ENCODE peak calls at places on chromosomes 13 and 19, in nine cellular contexts. G is ascending aorta, Q is heart right ventricle, U is K562, P is uterus, O is left lung, I is hepatocyte, K is A673, F is lower lobe of right lung. M is an unnamed sample. For H3K4me1 and H3K9me3, the result is how much of the 10 kb centered on the place peaks cover.

GRCh38 chr13:77584111-77584510 is 48.6 kb downstream of the SCEL start:
- DNase-seq in G (no peak), Q (no peak), U (no peak), P (no peak), O (no peak), I (no peak), K (peak), F (no peak), M (no peak)

GRCh38 chr13:28819748-28820098 is 416 bp upstream of the MTUS2 start:
- DNase-seq in G (peak), Q (peak), U (peak), P (no peak), O (peak), I (peak), K (peak), F (peak), M (peak)

GRCh38 chr19:15292847-15293582 is 39.3 kb downstream of the BRD4 start:
- DNase-seq in G (no peak), Q (peak), U (no peak), P (no peak), O (no peak), I (no peak), K (no peak), F (no peak), M (peak)

GRCh38 chr13:44884076-44884729 is 105.1 kb downstream of the NUFIP1 start:
- DNase-seq in G (peak), Q (no peak), U (no peak), P (no peak), O (no peak), I (no peak), K (no peak), F (no peak), M (no peak)

GRCh38 chr19:36417752-36418286 is 625 bp downstream of the ZFP82 start:
- DNase-seq in G (no peak), Q (no peak), U (peak), P (no peak), O (no peak), I (peak), K (no peak), F (no peak), M (no peak)

GRCh38 chr13:106361621-106362020 is 173.8 kb downstream of the EFNB2 start:
- DNase-seq in G (no peak), Q (no peak), U (no peak), P (no peak), O (no peak), I (no peak), K (no peak), F (no peak), M (no peak)

GRCh38 chr13:22757530-22758120 is 423.2 kb upstream of the SGCG start:
- DNase-seq in G (no peak), Q (no peak), U (peak), P (no peak), O (no peak), I (peak), K (no peak), F (no peak), M (no peak)

GRCh38 chr13:35860661-35861060 is 270.5 kb downstream of the DCLK1 start:
- DNase-seq in G (no peak), Q (no peak), U (no peak), P (no peak), O (no peak), I (no peak), K (no peak), F (no peak), M (no peak)

GRCh38 chr13:29920018-29920643 is 69.7 kb upstream of the UBL3 start:
- DNase-seq in G (no peak), Q (no peak), U (no peak), P (no peak), O (no peak), I (no peak), K (no peak), F (no peak), M (no peak)

GRCh38 chr13:110274687-110275086 is 32.3 kb downstream of the COL4A1 start:
- DNase-seq in G (peak), Q (no peak), U (no peak), P (no peak), O (no peak), I (no peak), K (peak), F (no peak), M (no peak)

GRCh38 chr13:51816604-51817254 is 12.8 kb upstream of the DHRS12 start:
- DNase-seq in G (no peak), Q (no peak), U (peak), P (no peak), O (no peak), I (no peak), K (no peak), F (no peak), M (no peak)

GRCh38 chr19:14798760-14799159 is 20.4 kb upstream of the ADGRE2 start:
- DNase-seq in G (no peak), Q (no peak), U (peak), P (no peak), O (no peak), I (no peak), K (no peak), F (no peak), M (no peak)

GRCh38 chr19:45152504-45153338 is 8.1 kb downstream of the NKPD1 start:
- DNase-seq in G (no peak), Q (peak), U (no peak), P (peak), O (no peak), I (peak), K (peak), F (peak), M (no peak)

GRCh38 chr13:40129467-40129866 is 474.0 kb downstream of the COG6 start:
- DNase-seq in G (no peak), Q (no peak), U (peak), P (no peak), O (no peak), I (no peak), K (no peak), F (no peak), M (no peak)

GRCh38 chr13:99926014-99926731 is 45.4 kb downstream of the ZIC5 start:
- DNase-seq in G (no peak), Q (no peak), U (peak), P (no peak), O (no peak), I (no peak), K (no peak), F (no peak), M (no peak)

GRCh38 chr19:52635786-52636570 is 2.2 kb downstream of the ZNF83 start:
- DNase-seq in G (no peak), Q (no peak), U (no peak), P (no peak), O (no peak), I (no peak), K (no peak), F (no peak), M (no peak)

GRCh38 chr19:43626838-43627237 is 7.4 kb upstream of the ZNF428 start:
- DNase-seq in G (no peak), Q (no peak), U (no peak), P (no peak), O (no peak), I (no peak), K (no peak), F (no peak), M (no peak)

GRCh38 chr13:50375792-50376191 is 360.5 kb downstream of the KCNRG start:
- DNase-seq in G (no peak), Q (no peak), U (no peak), P (no peak), O (no peak), I (no peak), K (no peak), F (no peak), M (no peak)

DNA sequence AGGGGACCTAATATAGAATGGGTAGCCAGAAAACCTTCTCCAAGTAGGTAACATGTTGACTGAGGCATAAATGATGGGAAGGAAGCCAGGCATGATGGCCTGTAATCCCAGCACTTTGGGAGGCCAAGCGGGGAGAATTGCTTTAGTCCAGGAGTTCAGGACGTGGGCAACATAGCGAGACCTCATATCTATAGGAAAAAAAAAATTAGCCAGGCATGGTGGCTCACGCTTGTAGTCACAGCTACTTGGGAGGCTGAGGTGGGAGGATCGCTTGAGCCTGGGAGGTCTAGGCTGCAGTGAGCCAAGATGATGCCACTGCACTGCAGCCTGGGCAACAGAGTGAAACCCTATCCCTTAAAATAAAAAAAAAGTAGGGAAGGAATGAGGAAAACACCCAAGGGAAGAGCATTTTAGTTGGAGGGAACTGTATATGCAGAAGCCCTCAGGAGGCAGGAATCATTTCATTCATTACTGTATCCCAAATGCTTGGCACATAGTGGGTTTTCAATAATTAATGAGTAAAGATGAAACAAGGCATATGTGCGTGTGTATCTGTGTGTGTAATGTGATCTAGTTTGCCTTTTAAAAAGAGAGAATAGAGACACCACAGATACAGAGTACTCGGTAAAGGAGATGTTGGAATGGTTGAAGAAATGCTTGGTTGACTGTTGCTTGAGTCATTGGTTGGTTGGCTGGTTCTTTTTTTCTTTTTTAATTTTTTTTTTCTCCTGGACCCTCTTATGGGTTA is 2.2 kb upstream of the NUP62 start:
- DNase-seq in G (no peak), Q (no peak), U (no peak), P (no peak), O (peak), I (no peak), K (no peak), F (no peak), M (no peak)
- H3K4me1 ChIP-seq in G (under half), Q (under half), U (under half), P (under half), O (under half), I (under half), K (under half), F (under half), M (under half)

GRCh38 chr19:56683119-56683518 is 11.6 kb upstream of the ZNF835 start:
- DNase-seq in G (no peak), Q (no peak), U (no peak), P (no peak), O (no peak), I (no peak), K (peak), F (no peak), M (no peak)
- H3K9me3 ChIP-seq in G (under half), Q (under half), U (under half), P (under half), O (under half), I (under half), K (under half), F (under half), M (under half)

DNA sequence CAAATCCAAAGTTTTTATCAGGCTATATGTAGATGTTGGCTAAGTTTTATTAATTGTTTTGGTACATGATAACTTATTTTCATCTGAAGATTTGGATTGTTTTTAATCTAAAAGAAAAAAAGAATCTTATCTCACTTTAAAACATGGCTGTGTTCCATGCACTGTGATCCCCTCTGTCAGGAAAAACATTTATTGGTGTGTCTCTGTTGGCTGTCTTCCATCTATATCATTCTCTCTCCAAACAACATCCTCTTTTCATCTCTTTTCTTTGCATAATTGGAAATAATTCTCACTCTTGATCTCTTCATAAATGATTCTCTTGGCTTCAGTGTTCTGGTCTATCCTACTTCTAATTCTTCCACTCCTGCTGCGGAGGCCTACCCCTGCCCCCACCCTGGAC is 4.2 kb downstream of the NALCN start:
- DNase-seq in G (no peak), Q (no peak), U (no peak), P (no peak), O (no peak), I (no peak), K (no peak), F (no peak), M (no peak)
- H3K27ac ChIP-seq in G (no peak), Q (no peak), U (no peak), P (no peak), O (no peak), I (no peak), K (no peak), F (no peak), M (no peak)

GRCh38 chr19:4288091-4288777 is 9.2 kb downstream of the SHD start:
- DNase-seq in G (no peak), Q (no peak), U (peak), P (no peak), O (no peak), I (no peak), K (no peak), F (no peak), M (no peak)
- H3K4me1 ChIP-seq in G (under half), Q (under half), U (under half), P (under half), O (under half), I (under half), K (under half), F (under half), M (under half)

DNA sequence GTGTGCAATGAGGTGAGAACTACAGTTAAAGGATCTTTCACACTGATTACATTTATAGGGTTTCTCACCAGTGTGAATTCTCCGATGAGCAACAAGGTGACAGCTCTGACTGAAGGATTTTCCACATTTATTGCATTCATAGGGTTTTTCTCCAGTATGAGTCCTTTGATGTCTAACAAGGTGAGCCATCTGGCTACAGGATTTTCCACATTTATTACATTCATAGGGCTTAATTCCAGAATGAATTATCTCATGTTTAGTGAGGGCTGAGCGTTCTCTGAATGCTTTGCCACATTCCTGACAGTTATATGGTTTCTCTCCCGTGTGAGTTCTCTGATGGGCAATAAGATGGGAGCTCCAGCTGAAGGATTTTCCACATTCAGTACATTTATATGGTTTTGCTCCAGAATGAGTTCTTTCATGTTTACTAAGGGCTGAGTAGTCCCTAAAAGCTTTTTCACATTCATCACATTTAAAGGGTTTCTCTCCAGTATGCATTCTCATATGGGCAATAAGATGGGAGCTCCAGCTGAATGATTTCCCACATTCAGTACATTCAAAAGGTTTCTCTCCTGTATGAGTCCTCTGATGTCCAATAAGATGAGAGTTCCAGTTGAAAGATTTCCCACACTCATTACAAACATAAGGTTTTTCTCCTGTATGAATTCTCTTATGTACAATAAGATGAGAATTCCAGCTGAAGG is 4.4 kb upstream of the C19orf18 start:
- DNase-seq in G (no peak), Q (no peak), U (no peak), P (no peak), O (no peak), I (no peak), K (no peak), F (no peak), M (no peak)
- H3K9me3 ChIP-seq in G (half or more), Q (half or more), U (under half), P (under half), O (half or more), I (half or more), K (half or more), F (half or more), M (under half)

DNA sequence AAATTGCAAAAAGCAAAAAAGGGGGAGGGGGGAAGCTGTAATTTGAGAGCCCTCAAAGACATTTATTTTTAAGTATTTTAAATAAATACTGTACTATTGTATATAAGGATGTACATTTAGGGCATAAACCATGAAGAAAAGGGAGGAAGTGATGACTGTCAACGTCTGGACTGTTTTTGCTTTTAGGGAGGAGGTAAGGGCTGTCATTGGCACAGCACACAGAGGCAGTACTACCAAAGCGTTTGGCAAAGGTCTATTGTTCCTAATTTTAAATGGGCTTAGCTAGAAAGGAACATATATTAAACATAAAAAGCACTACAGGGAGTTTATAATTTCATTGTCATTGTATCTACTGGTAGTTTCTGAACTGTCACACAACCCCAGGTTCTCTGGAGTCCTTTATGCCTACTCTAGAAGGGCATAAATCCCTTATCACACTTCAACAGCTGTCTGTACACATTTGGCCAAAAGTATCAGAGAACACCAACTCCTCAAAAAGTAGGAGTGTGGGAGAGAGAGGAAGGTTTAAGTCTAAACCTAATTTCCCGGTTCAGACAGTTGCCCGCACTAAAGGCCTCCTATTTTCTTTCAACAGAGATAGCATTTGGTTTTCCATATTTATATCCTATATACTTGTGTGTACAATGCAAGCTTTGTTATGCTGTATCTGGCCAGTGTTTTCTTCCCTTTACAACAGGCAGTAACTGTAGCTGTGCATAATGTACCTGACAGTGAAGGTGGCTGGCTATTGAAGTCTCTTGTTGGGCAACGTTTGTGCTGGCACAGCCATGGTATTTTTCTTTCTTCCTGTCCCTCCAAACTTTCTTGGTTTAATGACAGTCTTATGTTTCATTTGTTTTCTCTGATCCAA is 406.2 kb downstream of the KLF5 start:
- DNase-seq in G (no peak), Q (no peak), U (peak), P (no peak), O (no peak), I (peak), K (peak), F (no peak), M (no peak)
- H3K27ac ChIP-seq in G (no peak), Q (no peak), U (peak), P (no peak), O (no peak), I (peak), K (peak), F (no peak), M (no peak)

M was measured in MM.1S.